ENCODE peak calls at places on chromosomes 13 and 19, in eight cellular contexts. H, F, Q, X, D, P, E and J are unnamed samples.

GRCh38 chr13:45916036-45916435 is 64.5 kb upstream of the SIAH3 start:
- DNase-seq in E (no peak), Q (no peak), H (no peak), D (no peak), F (no peak), P (no peak), X (no peak), J (no peak)

GRCh38 chr19:55146648-55147218 is 2.3 kb downstream of the TNNT1 start:
- DNase-seq in X (no peak), Q (no peak), H (no peak), P (no peak), D (no peak), E (no peak), F (no peak), J (no peak)

GRCh38 chr19:46862974-46863632 is 2.3 kb downstream of the ARHGAP35 start:
- DNase-seq in F (no peak), X (no peak), H (no peak), P (peak), Q (no peak), D (no peak), E (no peak), J (no peak)

GRCh38 chr13:110628952-110629701 is 13.8 kb downstream of the NAXD start:
- DNase-seq in X (no peak), F (no peak), E (no peak), P (no peak), Q (peak), D (no peak), H (no peak), J (no peak)

GRCh38 chr13:107838592-107839161 is 376.7 kb downstream of the LIG4 start:
- DNase-seq in F (no peak), P (no peak), E (no peak), D (no peak), X (no peak), Q (no peak), H (no peak), J (no peak)

GRCh38 chr13:114115191-114115671 is 17.2 kb downstream of the RASA3 start:
- DNase-seq in P (peak), X (no peak), H (no peak), Q (peak), D (no peak), F (peak), E (peak), J (peak)

GRCh38 chr13:28657784-28658538 is 969 bp upstream of the POMP start:
- DNase-seq in P (no peak), D (no peak), F (no peak), Q (peak), E (no peak), H (no peak), X (no peak), J (no peak)

GRCh38 chr13:31042084-31042483 is 109.6 kb downstream of the TEX26 start:
- DNase-seq in F (no peak), P (no peak), E (no peak), H (no peak), D (no peak), X (no peak), Q (no peak), J (no peak)

GRCh38 chr19:51572908-51573307 is 1.8 kb downstream of the ZNF175 start:
- DNase-seq in X (no peak), D (no peak), Q (peak), E (peak), P (no peak), H (no peak), F (no peak), J (no peak)

GRCh38 chr13:33545492-33545891 is 259.9 kb upstream of the STARD13 start:
- DNase-seq in P (no peak), Q (no peak), E (no peak), F (no peak), H (no peak), D (no peak), X (no peak), J (no peak)

GRCh38 chr13:44199627-44200207 is 173.9 kb upstream of the SERP2 start:
- DNase-seq in Q (peak), D (no peak), F (no peak), H (no peak), P (no peak), X (no peak), E (no peak), J (no peak)

GRCh38 chr19:1503089-1503924 is 9.5 kb downstream of the ADAMTSL5 start:
- DNase-seq in P (no peak), X (peak), F (peak), D (no peak), H (peak), E (no peak), Q (peak), J (peak)

GRCh38 chr13:77774181-77774580 is 76.7 kb downstream of the SLAIN1 start:
- DNase-seq in X (no peak), Q (no peak), H (no peak), P (no peak), D (no peak), E (no peak), F (no peak), J (no peak)

GRCh38 chr13:44218501-44219240 is 155.0 kb upstream of the SERP2 start:
- DNase-seq in H (no peak), Q (no peak), D (peak), X (no peak), E (no peak), F (no peak), P (no peak), J (no peak)

GRCh38 chr13:80618777-80619176 is 277.9 kb upstream of the SPRY2 start:
- DNase-seq in X (no peak), F (no peak), P (no peak), Q (peak), E (no peak), D (no peak), H (no peak), J (no peak)

GRCh38 chr13:99434258-99434788 is 66.9 kb upstream of the TM9SF2 start:
- DNase-seq in F (peak), Q (no peak), X (no peak), E (no peak), P (no peak), D (no peak), H (no peak), J (peak)

GRCh38 chr13:114120486-114121430 is 11.7 kb downstream of the RASA3 start:
- DNase-seq in D (no peak), X (no peak), Q (peak), H (no peak), E (no peak), F (no peak), P (no peak), J (no peak)

GRCh38 chr13:30819136-30819875 is 84.0 kb downstream of the ALOX5AP start:
- DNase-seq in F (no peak), X (no peak), E (peak), D (no peak), Q (no peak), H (no peak), P (no peak), J (no peak)

GRCh38 chr19:48271531-48272151 is 1.8 kb downstream of the ZNF114 start:
- DNase-seq in H (peak), F (peak), P (no peak), E (no peak), Q (peak), X (no peak), D (no peak), J (peak)

GRCh38 chr19:45161715-45162463 is 1.1 kb upstream of the NKPD1 start:
- DNase-seq in E (no peak), H (no peak), P (no peak), F (no peak), Q (peak), X (no peak), D (no peak), J (no peak)

GRCh38 chr13:99162543-99162942 is 38.1 kb upstream of the UBAC2 start:
- DNase-seq in Q (no peak), H (no peak), D (no peak), F (no peak), P (no peak), E (no peak), X (no peak), J (no peak)

GRCh38 chr19:38287604-38288003 is 16.4 kb upstream of the C19orf33 start:
- DNase-seq in F (no peak), E (no peak), H (no peak), X (no peak), P (no peak), Q (no peak), D (no peak), J (no peak)

GRCh38 chr19:19662866-19663291 is 597 bp downstream of the ATP13A1 start:
- DNase-seq in H (no peak), Q (no peak), F (no peak), P (no peak), D (no peak), X (no peak), E (peak), J (no peak)

GRCh38 chr19:35383536-35383935 is 12.7 kb downstream of the GPR42 start:
- DNase-seq in F (no peak), D (no peak), Q (no peak), P (peak), E (no peak), H (no peak), X (no peak), J (no peak)

GRCh38 chr19:51386882-51387520 is 773 bp downstream of the LIM2 start:
- DNase-seq in P (no peak), F (no peak), E (no peak), X (no peak), H (no peak), D (no peak), Q (no peak), J (no peak)

GRCh38 chr19:20273376-20273775 is 106.4 kb downstream of the ZNF486 start:
- DNase-seq in X (no peak), Q (no peak), H (no peak), P (no peak), D (no peak), F (no peak), E (no peak), J (no peak)

GRCh38 chr13:26601669-26602068 is 44.2 kb downstream of the WASF3 start:
- DNase-seq in P (no peak), D (no peak), E (peak), X (no peak), F (peak), Q (peak), H (peak), J (no peak)